ENCODE peak calls at places on chromosomes 16 and 17, in nine cellular contexts. One of them, this sample, is unnamed.
A peak's percentile ranks its signal among the peaks of the same experiment; 100 is the strongest.

GRCh38 chr16:63005356-63005755 is 969.1 kb upstream of the CDH8 start:
- DNase-seq in AG10803: no peak
- DNase-seq in KBM-7: no peak
- DNase-seq in MM.1S: no peak
- DNase-seq in lower leg skin: no peak
- DNase-seq in activated CD4-positive, CD25-positive, alpha-beta regulatory T cell: no peak
- DNase-seq in stimulated activated CD4-positive, alpha-beta T cell treated with anti-CD3 and anti-CD28 coated beads, TNF-alpha, amount 100 ng/mL, for 1 hour: no peak
- DNase-seq in GM20000: no peak
- DNase-seq in OCI-M1: no peak
- DNase-seq in this sample: no peak

GRCh38 chr16:8920676-8921625 is 38.8 kb downstream of the LITAFD start:
- DNase-seq in GM20000: no peak
- DNase-seq in KBM-7: no peak
- DNase-seq in activated CD4-positive, CD25-positive, alpha-beta regulatory T cell: no peak
- DNase-seq in lower leg skin: no peak
- DNase-seq in AG10803: peak; percentile 31
- DNase-seq in OCI-M1: no peak
- DNase-seq in MM.1S: no peak
- DNase-seq in stimulated activated CD4-positive, alpha-beta T cell treated with anti-CD3 and anti-CD28 coated beads, TNF-alpha, amount 100 ng/mL, for 1 hour: no peak
- DNase-seq in this sample: no peak

GRCh38 chr17:14125518-14126125 is 56.3 kb downstream of the COX10 start:
- DNase-seq in KBM-7: no peak
- DNase-seq in GM20000: no peak
- DNase-seq in AG10803: no peak
- DNase-seq in activated CD4-positive, CD25-positive, alpha-beta regulatory T cell: no peak
- DNase-seq in OCI-M1: no peak
- DNase-seq in stimulated activated CD4-positive, alpha-beta T cell treated with anti-CD3 and anti-CD28 coated beads, TNF-alpha, amount 100 ng/mL, for 1 hour: no peak
- DNase-seq in MM.1S: no peak
- DNase-seq in lower leg skin: no peak
- DNase-seq in this sample: no peak

GRCh38 chr16:4612474-4612931 is 2.2 kb downstream of the UBALD1 start:
- DNase-seq in MM.1S: no peak
- DNase-seq in KBM-7: no peak
- DNase-seq in stimulated activated CD4-positive, alpha-beta T cell treated with anti-CD3 and anti-CD28 coated beads, TNF-alpha, amount 100 ng/mL, for 1 hour: no peak
- DNase-seq in OCI-M1: no peak
- DNase-seq in AG10803: no peak
- DNase-seq in activated CD4-positive, CD25-positive, alpha-beta regulatory T cell: no peak
- DNase-seq in GM20000: no peak
- DNase-seq in lower leg skin: no peak
- DNase-seq in this sample: no peak

GRCh38 chr17:31294231-31294630 is 2.8 kb downstream of the OMG start:
- DNase-seq in stimulated activated CD4-positive, alpha-beta T cell treated with anti-CD3 and anti-CD28 coated beads, TNF-alpha, amount 100 ng/mL, for 1 hour: no peak
- DNase-seq in GM20000: no peak
- DNase-seq in KBM-7: no peak
- DNase-seq in AG10803: no peak
- DNase-seq in OCI-M1: no peak
- DNase-seq in activated CD4-positive, CD25-positive, alpha-beta regulatory T cell: no peak
- DNase-seq in MM.1S: no peak
- DNase-seq in lower leg skin: no peak
- DNase-seq in this sample: no peak

GRCh38 chr17:3710951-3711383 is 12.7 kb upstream of the HASPIN start:
- DNase-seq in stimulated activated CD4-positive, alpha-beta T cell treated with anti-CD3 and anti-CD28 coated beads, TNF-alpha, amount 100 ng/mL, for 1 hour: peak; percentile 14
- DNase-seq in MM.1S: peak; percentile 96
- DNase-seq in KBM-7: no peak
- DNase-seq in activated CD4-positive, CD25-positive, alpha-beta regulatory T cell: peak; percentile 32
- DNase-seq in lower leg skin: no peak
- DNase-seq in GM20000: peak; percentile 83
- DNase-seq in OCI-M1: no peak
- DNase-seq in AG10803: peak; percentile 30
- DNase-seq in this sample: no peak

GRCh38 chr17:41556931-41557330 is 14.9 kb downstream of the KRT9 start:
- DNase-seq in OCI-M1: no peak
- DNase-seq in KBM-7: no peak
- DNase-seq in lower leg skin: no peak
- DNase-seq in GM20000: no peak
- DNase-seq in activated CD4-positive, CD25-positive, alpha-beta regulatory T cell: no peak
- DNase-seq in MM.1S: no peak
- DNase-seq in AG10803: no peak
- DNase-seq in stimulated activated CD4-positive, alpha-beta T cell treated with anti-CD3 and anti-CD28 coated beads, TNF-alpha, amount 100 ng/mL, for 1 hour: no peak
- DNase-seq in this sample: no peak

GRCh38 chr17:27989046-27989445 is 53.4 kb upstream of the NLK start:
- DNase-seq in GM20000: no peak
- DNase-seq in lower leg skin: no peak
- DNase-seq in activated CD4-positive, CD25-positive, alpha-beta regulatory T cell: no peak
- DNase-seq in MM.1S: no peak
- DNase-seq in OCI-M1: no peak
- DNase-seq in KBM-7: no peak
- DNase-seq in AG10803: no peak
- DNase-seq in stimulated activated CD4-positive, alpha-beta T cell treated with anti-CD3 and anti-CD28 coated beads, TNF-alpha, amount 100 ng/mL, for 1 hour: no peak
- DNase-seq in this sample: no peak

GRCh38 chr17:65587602-65588193 is 26.2 kb upstream of the AXIN2 start:
- DNase-seq in AG10803: peak; percentile 31
- DNase-seq in activated CD4-positive, CD25-positive, alpha-beta regulatory T cell: no peak
- DNase-seq in GM20000: no peak
- DNase-seq in MM.1S: no peak
- DNase-seq in lower leg skin: no peak
- DNase-seq in stimulated activated CD4-positive, alpha-beta T cell treated with anti-CD3 and anti-CD28 coated beads, TNF-alpha, amount 100 ng/mL, for 1 hour: no peak
- DNase-seq in KBM-7: no peak
- DNase-seq in OCI-M1: no peak
- DNase-seq in this sample: no peak

GRCh38 chr16:57091990-57092785 is at the start of gene CPNE2:
- DNase-seq in OCI-M1: peak; percentile 39
- DNase-seq in activated CD4-positive, CD25-positive, alpha-beta regulatory T cell: no peak
- DNase-seq in MM.1S: peak; percentile 36
- DNase-seq in KBM-7: peak; percentile 52
- DNase-seq in AG10803: peak; percentile 44
- DNase-seq in GM20000: peak; percentile 88
- DNase-seq in lower leg skin: peak; percentile 91
- DNase-seq in stimulated activated CD4-positive, alpha-beta T cell treated with anti-CD3 and anti-CD28 coated beads, TNF-alpha, amount 100 ng/mL, for 1 hour: peak; percentile 10
- DNase-seq in this sample: no peak

GRCh38 chr16:4505356-4506153 is 29.4 kb downstream of the HMOX2 start:
- DNase-seq in MM.1S: peak; percentile 81
- DNase-seq in AG10803: no peak
- DNase-seq in KBM-7: peak; percentile 91
- DNase-seq in lower leg skin: no peak
- DNase-seq in GM20000: peak; percentile 70
- DNase-seq in stimulated activated CD4-positive, alpha-beta T cell treated with anti-CD3 and anti-CD28 coated beads, TNF-alpha, amount 100 ng/mL, for 1 hour: peak; percentile 27
- DNase-seq in OCI-M1: no peak
- DNase-seq in activated CD4-positive, CD25-positive, alpha-beta regulatory T cell: peak; percentile 12
- DNase-seq in this sample: no peak

GRCh38 chr17:67052720-67053437 is 8.5 kb downstream of the CACNG1 start:
- DNase-seq in GM20000: no peak
- DNase-seq in AG10803: no peak
- DNase-seq in KBM-7: no peak
- DNase-seq in OCI-M1: no peak
- DNase-seq in lower leg skin: peak; percentile 68
- DNase-seq in stimulated activated CD4-positive, alpha-beta T cell treated with anti-CD3 and anti-CD28 coated beads, TNF-alpha, amount 100 ng/mL, for 1 hour: no peak
- DNase-seq in MM.1S: no peak
- DNase-seq in activated CD4-positive, CD25-positive, alpha-beta regulatory T cell: no peak
- DNase-seq in this sample: no peak

GRCh38 chr16:11105038-11105903 is 150.7 kb downstream of the SOCS1 start:
- DNase-seq in stimulated activated CD4-positive, alpha-beta T cell treated with anti-CD3 and anti-CD28 coated beads, TNF-alpha, amount 100 ng/mL, for 1 hour: no peak
- DNase-seq in lower leg skin: no peak
- DNase-seq in OCI-M1: peak; percentile 99
- DNase-seq in KBM-7: peak; percentile 97
- DNase-seq in GM20000: peak; percentile 61
- DNase-seq in activated CD4-positive, CD25-positive, alpha-beta regulatory T cell: peak; percentile 12
- DNase-seq in AG10803: peak; percentile 93
- DNase-seq in MM.1S: peak; percentile 73
- DNase-seq in this sample: peak; percentile 83

GRCh38 chr17:51764387-51764971 is 394.0 kb downstream of the CA10 start:
- DNase-seq in MM.1S: peak; percentile 63
- DNase-seq in AG10803: peak; percentile 69
- DNase-seq in GM20000: peak; percentile 68
- DNase-seq in OCI-M1: peak; percentile 75
- DNase-seq in lower leg skin: no peak
- DNase-seq in KBM-7: peak; percentile 66
- DNase-seq in stimulated activated CD4-positive, alpha-beta T cell treated with anti-CD3 and anti-CD28 coated beads, TNF-alpha, amount 100 ng/mL, for 1 hour: peak; percentile 5
- DNase-seq in activated CD4-positive, CD25-positive, alpha-beta regulatory T cell: no peak
- DNase-seq in this sample: peak; percentile 13

GRCh38 chr16:89687092-89687940 is 827 bp downstream of the CDK10 start:
- DNase-seq in AG10803: peak; percentile 31
- DNase-seq in GM20000: peak; percentile 82
- DNase-seq in OCI-M1: peak; percentile 60
- DNase-seq in KBM-7: peak; percentile 51
- DNase-seq in lower leg skin: no peak
- DNase-seq in MM.1S: peak; percentile 45
- DNase-seq in activated CD4-positive, CD25-positive, alpha-beta regulatory T cell: no peak
- DNase-seq in stimulated activated CD4-positive, alpha-beta T cell treated with anti-CD3 and anti-CD28 coated beads, TNF-alpha, amount 100 ng/mL, for 1 hour: no peak
- DNase-seq in this sample: peak; percentile 84

GRCh38 chr17:11241611-11242226 is 706 bp downstream of the SHISA6 start:
- DNase-seq in MM.1S: no peak
- DNase-seq in stimulated activated CD4-positive, alpha-beta T cell treated with anti-CD3 and anti-CD28 coated beads, TNF-alpha, amount 100 ng/mL, for 1 hour: no peak
- DNase-seq in GM20000: no peak
- DNase-seq in KBM-7: no peak
- DNase-seq in lower leg skin: peak; percentile 87
- DNase-seq in activated CD4-positive, CD25-positive, alpha-beta regulatory T cell: no peak
- DNase-seq in OCI-M1: no peak
- DNase-seq in AG10803: no peak
- DNase-seq in this sample: no peak

GRCh38 chr17:30401097-30401496 is 22.4 kb downstream of the CPD start:
- DNase-seq in OCI-M1: no peak
- DNase-seq in KBM-7: peak; percentile 31
- DNase-seq in activated CD4-positive, CD25-positive, alpha-beta regulatory T cell: no peak
- DNase-seq in AG10803: no peak
- DNase-seq in MM.1S: no peak
- DNase-seq in GM20000: no peak
- DNase-seq in lower leg skin: no peak
- DNase-seq in stimulated activated CD4-positive, alpha-beta T cell treated with anti-CD3 and anti-CD28 coated beads, TNF-alpha, amount 100 ng/mL, for 1 hour: no peak
- DNase-seq in this sample: no peak

GRCh38 chr16:67174706-67175231 is 4.4 kb downstream of the NOL3 start:
- DNase-seq in OCI-M1: no peak
- DNase-seq in KBM-7: no peak
- DNase-seq in MM.1S: no peak
- DNase-seq in stimulated activated CD4-positive, alpha-beta T cell treated with anti-CD3 and anti-CD28 coated beads, TNF-alpha, amount 100 ng/mL, for 1 hour: no peak
- DNase-seq in GM20000: no peak
- DNase-seq in AG10803: no peak
- DNase-seq in lower leg skin: no peak
- DNase-seq in activated CD4-positive, CD25-positive, alpha-beta regulatory T cell: no peak
- DNase-seq in this sample: no peak

GRCh38 chr16:89744813-89745212 is 23.5 kb downstream of the ZNF276 start:
- DNase-seq in GM20000: no peak
- DNase-seq in OCI-M1: no peak
- DNase-seq in AG10803: no peak
- DNase-seq in KBM-7: no peak
- DNase-seq in lower leg skin: no peak
- DNase-seq in stimulated activated CD4-positive, alpha-beta T cell treated with anti-CD3 and anti-CD28 coated beads, TNF-alpha, amount 100 ng/mL, for 1 hour: no peak
- DNase-seq in activated CD4-positive, CD25-positive, alpha-beta regulatory T cell: no peak
- DNase-seq in MM.1S: no peak
- DNase-seq in this sample: no peak

GRCh38 chr16:59573528-59574271 is 839.6 kb upstream of the GOT2 start:
- DNase-seq in OCI-M1: no peak
- DNase-seq in MM.1S: no peak
- DNase-seq in GM20000: no peak
- DNase-seq in lower leg skin: no peak
- DNase-seq in AG10803: peak; percentile 85
- DNase-seq in activated CD4-positive, CD25-positive, alpha-beta regulatory T cell: no peak
- DNase-seq in KBM-7: no peak
- DNase-seq in stimulated activated CD4-positive, alpha-beta T cell treated with anti-CD3 and anti-CD28 coated beads, TNF-alpha, amount 100 ng/mL, for 1 hour: no peak
- DNase-seq in this sample: no peak